ENCODE peak calls at places on chromosomes 7 and 10, in ten cellular contexts. One of them, this sample, is unnamed.

GRCh38 chr7:128113839-128114238 is 82.6 kb upstream of the LRRC4 start:
- DNase-seq in suprapubic skin: peak
- DNase-seq in GM23338: no peak
- DNase-seq in fibroblast of pulmonary artery: no peak
- DNase-seq in coronary artery: peak
- DNase-seq in lower lobe of right lung: no peak
- DNase-seq in neural crest cell: no peak
- DNase-seq in mesothelial cell of epicardium: no peak
- DNase-seq in AG09319: no peak
- DNase-seq in astrocyte of the cerebellum: no peak
- DNase-seq in this sample: no peak

GRCh38 chr7:4772306-4772705 is 3.1 kb upstream of the AP5Z1 start:
- DNase-seq in coronary artery: no peak
- DNase-seq in GM23338: no peak
- DNase-seq in AG09319: no peak
- DNase-seq in suprapubic skin: no peak
- DNase-seq in astrocyte of the cerebellum: no peak
- DNase-seq in mesothelial cell of epicardium: no peak
- DNase-seq in fibroblast of pulmonary artery: no peak
- DNase-seq in neural crest cell: no peak
- DNase-seq in lower lobe of right lung: no peak
- DNase-seq in this sample: no peak

GRCh38 chr7:99362801-99363200 is 11.7 kb upstream of the ARPC1B start:
- DNase-seq in neural crest cell: no peak
- DNase-seq in GM23338: no peak
- DNase-seq in mesothelial cell of epicardium: no peak
- DNase-seq in fibroblast of pulmonary artery: peak
- DNase-seq in astrocyte of the cerebellum: peak
- DNase-seq in suprapubic skin: no peak
- DNase-seq in AG09319: peak
- DNase-seq in lower lobe of right lung: no peak
- DNase-seq in coronary artery: no peak
- DNase-seq in this sample: no peak

GRCh38 chr10:31319602-31320178 is 674 bp downstream of the ZEB1 start:
- DNase-seq in neural crest cell: no peak
- DNase-seq in astrocyte of the cerebellum: no peak
- DNase-seq in suprapubic skin: peak
- DNase-seq in coronary artery: no peak
- DNase-seq in mesothelial cell of epicardium: peak
- DNase-seq in GM23338: peak
- DNase-seq in fibroblast of pulmonary artery: no peak
- DNase-seq in AG09319: no peak
- DNase-seq in lower lobe of right lung: no peak
- DNase-seq in this sample: peak

GRCh38 chr7:2785071-2785500 is 59.0 kb downstream of the GNA12 start:
- DNase-seq in neural crest cell: no peak
- DNase-seq in mesothelial cell of epicardium: no peak
- DNase-seq in AG09319: no peak
- DNase-seq in astrocyte of the cerebellum: peak
- DNase-seq in coronary artery: no peak
- DNase-seq in lower lobe of right lung: no peak
- DNase-seq in suprapubic skin: no peak
- DNase-seq in fibroblast of pulmonary artery: peak
- DNase-seq in GM23338: no peak
- DNase-seq in this sample: no peak

GRCh38 chr10:110006358-110007170 is 1.2 kb upstream of the ADD3 start:
- DNase-seq in neural crest cell: no peak
- DNase-seq in suprapubic skin: peak
- DNase-seq in fibroblast of pulmonary artery: peak
- DNase-seq in coronary artery: peak
- DNase-seq in AG09319: no peak
- DNase-seq in lower lobe of right lung: peak
- DNase-seq in GM23338: no peak
- DNase-seq in astrocyte of the cerebellum: no peak
- DNase-seq in mesothelial cell of epicardium: peak
- DNase-seq in this sample: no peak

GRCh38 chr7:122340427-122340826 is 35.9 kb upstream of the FEZF1 start:
- DNase-seq in GM23338: no peak
- DNase-seq in mesothelial cell of epicardium: no peak
- DNase-seq in coronary artery: no peak
- DNase-seq in neural crest cell: no peak
- DNase-seq in AG09319: no peak
- DNase-seq in astrocyte of the cerebellum: no peak
- DNase-seq in suprapubic skin: no peak
- DNase-seq in fibroblast of pulmonary artery: no peak
- DNase-seq in lower lobe of right lung: no peak
- DNase-seq in this sample: no peak

GRCh38 chr7:105713488-105714465 is 132.5 kb upstream of the EFCAB10 start:
- DNase-seq in GM23338: no peak
- DNase-seq in neural crest cell: no peak
- DNase-seq in suprapubic skin: no peak
- DNase-seq in mesothelial cell of epicardium: no peak
- DNase-seq in coronary artery: no peak
- DNase-seq in AG09319: no peak
- DNase-seq in lower lobe of right lung: no peak
- DNase-seq in fibroblast of pulmonary artery: peak
- DNase-seq in astrocyte of the cerebellum: no peak
- DNase-seq in this sample: no peak

GRCh38 chr10:43114743-43115611 is 23.3 kb upstream of the CSGALNACT2 start:
- DNase-seq in GM23338: no peak
- DNase-seq in suprapubic skin: no peak
- DNase-seq in fibroblast of pulmonary artery: no peak
- DNase-seq in AG09319: no peak
- DNase-seq in astrocyte of the cerebellum: no peak
- DNase-seq in neural crest cell: no peak
- DNase-seq in mesothelial cell of epicardium: no peak
- DNase-seq in coronary artery: no peak
- DNase-seq in lower lobe of right lung: peak
- DNase-seq in this sample: no peak

GRCh38 chr7:95772771-95773581 is 622 bp downstream of the DYNC1I1 start:
- DNase-seq in GM23338: peak
- DNase-seq in coronary artery: no peak
- DNase-seq in astrocyte of the cerebellum: no peak
- DNase-seq in lower lobe of right lung: peak
- DNase-seq in mesothelial cell of epicardium: no peak
- DNase-seq in neural crest cell: no peak
- DNase-seq in fibroblast of pulmonary artery: peak
- DNase-seq in AG09319: no peak
- DNase-seq in suprapubic skin: peak
- DNase-seq in this sample: no peak

GRCh38 chr10:17412323-17412722 is 42.1 kb downstream of the ST8SIA6 start:
- DNase-seq in AG09319: no peak
- DNase-seq in GM23338: peak
- DNase-seq in suprapubic skin: no peak
- DNase-seq in astrocyte of the cerebellum: no peak
- DNase-seq in coronary artery: no peak
- DNase-seq in neural crest cell: no peak
- DNase-seq in lower lobe of right lung: no peak
- DNase-seq in fibroblast of pulmonary artery: no peak
- DNase-seq in mesothelial cell of epicardium: no peak
- DNase-seq in this sample: no peak
- TF ChIP-seq CTCF in AG09319: no peak
- TF ChIP-seq CTCF in GM23338: peak
- TF ChIP-seq CTCF in suprapubic skin: no peak
- TF ChIP-seq CTCF in astrocyte of the cerebellum: no peak
- TF ChIP-seq CTCF in coronary artery: no peak
- TF ChIP-seq CTCF in neural crest cell: no peak
- TF ChIP-seq CTCF in lower lobe of right lung: no peak
- TF ChIP-seq CTCF in fibroblast of pulmonary artery: no peak
- TF ChIP-seq CTCF in mesothelial cell of epicardium: no peak
- TF ChIP-seq CTCF in this sample: no peak

GRCh38 chr7:100490483-100491191 is 6.9 kb downstream of the NYAP1 start:
- DNase-seq in lower lobe of right lung: no peak
- DNase-seq in AG09319: no peak
- DNase-seq in GM23338: no peak
- DNase-seq in fibroblast of pulmonary artery: no peak
- DNase-seq in coronary artery: no peak
- DNase-seq in neural crest cell: no peak
- DNase-seq in suprapubic skin: no peak
- DNase-seq in mesothelial cell of epicardium: no peak
- DNase-seq in astrocyte of the cerebellum: no peak
- DNase-seq in this sample: no peak
- TF ChIP-seq CTCF in lower lobe of right lung: no peak
- TF ChIP-seq CTCF in AG09319: no peak
- TF ChIP-seq CTCF in GM23338: no peak
- TF ChIP-seq CTCF in fibroblast of pulmonary artery: no peak
- TF ChIP-seq CTCF in coronary artery: no peak
- TF ChIP-seq CTCF in neural crest cell: no peak
- TF ChIP-seq CTCF in suprapubic skin: no peak
- TF ChIP-seq CTCF in mesothelial cell of epicardium: no peak
- TF ChIP-seq CTCF in astrocyte of the cerebellum: no peak
- TF ChIP-seq CTCF in this sample: no peak

GRCh38 chr7:135271255-135271615 is 37.6 kb downstream of the STRA8 start:
- DNase-seq in GM23338: no peak
- DNase-seq in suprapubic skin: peak
- DNase-seq in lower lobe of right lung: no peak
- DNase-seq in fibroblast of pulmonary artery: no peak
- DNase-seq in coronary artery: no peak
- DNase-seq in astrocyte of the cerebellum: no peak
- DNase-seq in mesothelial cell of epicardium: no peak
- DNase-seq in AG09319: no peak
- DNase-seq in neural crest cell: no peak
- DNase-seq in this sample: no peak
- TF ChIP-seq CTCF in GM23338: no peak
- TF ChIP-seq CTCF in suprapubic skin: no peak
- TF ChIP-seq CTCF in lower lobe of right lung: no peak
- TF ChIP-seq CTCF in fibroblast of pulmonary artery: no peak
- TF ChIP-seq CTCF in coronary artery: no peak
- TF ChIP-seq CTCF in astrocyte of the cerebellum: no peak
- TF ChIP-seq CTCF in mesothelial cell of epicardium: no peak
- TF ChIP-seq CTCF in AG09319: no peak
- TF ChIP-seq CTCF in neural crest cell: no peak
- TF ChIP-seq CTCF in this sample: no peak

DNA sequence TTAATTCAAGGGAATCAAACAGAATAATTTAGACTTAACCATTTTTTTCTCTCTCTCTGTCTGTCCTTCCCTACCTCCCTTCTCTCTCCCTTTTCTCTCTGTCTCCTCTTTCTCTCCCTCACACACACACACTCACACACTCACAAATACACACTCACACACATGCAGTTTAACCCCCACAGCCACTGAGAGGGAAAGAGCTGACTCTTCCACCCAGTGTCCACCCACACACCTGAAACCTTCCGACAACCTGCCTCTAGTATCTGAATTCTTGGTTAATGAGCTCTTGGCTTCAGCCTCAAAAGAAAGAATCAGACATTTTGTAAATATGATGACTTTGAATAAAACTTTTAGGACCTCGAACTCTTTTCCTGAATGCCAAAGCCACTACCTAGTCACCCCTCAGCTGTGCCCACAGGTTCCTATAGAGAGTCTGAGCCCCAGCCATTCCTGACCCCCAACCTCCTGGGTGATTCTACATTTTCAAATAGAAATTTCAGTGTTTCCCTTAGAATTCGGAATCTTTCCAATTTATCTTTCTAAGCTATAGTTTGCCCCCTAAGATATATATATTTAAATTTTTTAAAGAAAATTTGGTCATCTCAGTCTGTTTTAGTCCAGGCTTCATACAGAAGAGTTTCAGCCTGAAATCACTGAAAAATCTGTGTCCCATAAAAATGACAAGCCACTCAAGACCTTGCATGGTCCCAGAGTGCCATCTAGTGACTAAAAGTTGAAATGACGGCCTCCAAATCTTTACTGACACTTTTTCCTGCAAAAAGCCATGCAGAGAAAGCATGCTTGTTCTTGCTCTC is 202.8 kb downstream of the IPMK start:
- DNase-seq in mesothelial cell of epicardium: no peak
- DNase-seq in GM23338: peak
- DNase-seq in AG09319: peak
- DNase-seq in coronary artery: no peak
- DNase-seq in lower lobe of right lung: no peak
- DNase-seq in fibroblast of pulmonary artery: peak
- DNase-seq in astrocyte of the cerebellum: peak
- DNase-seq in neural crest cell: peak
- DNase-seq in suprapubic skin: no peak
- DNase-seq in this sample: no peak
- TF ChIP-seq CTCF in mesothelial cell of epicardium: peak
- TF ChIP-seq CTCF in GM23338: peak
- TF ChIP-seq CTCF in AG09319: peak
- TF ChIP-seq CTCF in coronary artery: peak
- TF ChIP-seq CTCF in lower lobe of right lung: peak
- TF ChIP-seq CTCF in fibroblast of pulmonary artery: peak
- TF ChIP-seq CTCF in astrocyte of the cerebellum: peak
- TF ChIP-seq CTCF in neural crest cell: peak
- TF ChIP-seq CTCF in suprapubic skin: no peak
- TF ChIP-seq CTCF in this sample: no peak

This sample was measured in CD4-positive, alpha-beta T cell.